ENCODE peak calls at places on chromosome 7, in six cellular contexts. K is nephron progenitor cell, Y is pancreas, A is endodermal cell, I is spleen, H is A549. M is an unnamed sample.

GRCh38 chr7:54749200-54749599 is 9.8 kb downstream of the SEC61G start:
- DNase-seq in K (no peak), Y (no peak), A (no peak), I (no peak), H (no peak), M (no peak)

GRCh38 chr7:4681218-4681851 is 760 bp upstream of the FOXK1 start:
- DNase-seq in K (no peak), Y (no peak), A (no peak), I (no peak), H (no peak), M (no peak)

GRCh38 chr7:17626215-17626614 is 314.1 kb downstream of the SNX13 start:
- DNase-seq in K (no peak), Y (no peak), A (no peak), I (no peak), H (no peak), M (no peak)

GRCh38 chr7:157056246-157056645 is 45.8 kb upstream of the MNX1 start:
- DNase-seq in K (no peak), Y (no peak), A (no peak), I (no peak), H (no peak), M (no peak)

GRCh38 chr7:151796871-151797270 is 80.0 kb downstream of the PRKAG2 start:
- DNase-seq in K (no peak), Y (no peak), A (no peak), I (peak), H (no peak), M (no peak)

GRCh38 chr7:28328161-28328560 is 84.2 kb upstream of the CREB5 start:
- DNase-seq in K (no peak), Y (no peak), A (no peak), I (no peak), H (no peak), M (no peak)

GRCh38 chr7:51350195-51350896 is 33.7 kb upstream of the COBL start:
- DNase-seq in K (no peak), Y (no peak), A (peak), I (no peak), H (peak), M (no peak)

GRCh38 chr7:155702616-155703015 is 58.2 kb downstream of the RBM33 start:
- DNase-seq in K (no peak), Y (no peak), A (no peak), I (no peak), H (no peak), M (no peak)

GRCh38 chr7:152615052-152615741 is 60.7 kb downstream of the XRCC2 start:
- DNase-seq in K (no peak), Y (peak), A (no peak), I (no peak), H (no peak), M (no peak)

GRCh38 chr7:140605337-140605736 is 35.3 kb downstream of the DENND2A start:
- DNase-seq in K (no peak), Y (no peak), A (peak), I (no peak), H (peak), M (no peak)

GRCh38 chr7:77444123-77444522 is 28.0 kb upstream of the GSAP start:
- DNase-seq in K (no peak), Y (no peak), A (no peak), I (no peak), H (no peak), M (no peak)

GRCh38 chr7:16918288-16918895 is 36.6 kb upstream of the AGR3 start:
- DNase-seq in K (peak), Y (no peak), A (peak), I (no peak), H (peak), M (no peak)

DNA sequence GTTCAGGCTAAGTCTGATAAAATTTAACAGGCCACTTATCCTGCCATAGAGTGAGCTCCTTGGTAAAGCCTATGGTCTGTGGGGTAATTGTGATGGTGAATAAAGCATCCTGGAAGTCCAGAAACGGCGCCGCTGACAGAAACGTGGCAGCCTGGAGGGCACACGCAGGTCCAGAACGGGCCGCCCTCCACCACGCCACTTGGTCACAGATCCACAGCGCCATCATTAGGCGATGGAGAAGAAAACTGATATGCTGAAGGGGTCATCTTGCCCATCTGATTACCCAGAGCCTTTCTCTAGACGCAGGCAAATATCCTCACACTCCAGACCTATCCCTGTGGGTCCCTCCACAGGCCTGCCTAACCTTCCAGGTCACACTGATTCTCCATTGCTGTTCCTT is 37.8 kb downstream of the PODXL start:
- DNase-seq in K (no peak), Y (peak), A (no peak), I (no peak), H (no peak), M (no peak)
- TF ChIP-seq CTCF in K (no peak), Y (no peak), A (no peak), I (no peak), H (no peak), M (no peak)

DNA sequence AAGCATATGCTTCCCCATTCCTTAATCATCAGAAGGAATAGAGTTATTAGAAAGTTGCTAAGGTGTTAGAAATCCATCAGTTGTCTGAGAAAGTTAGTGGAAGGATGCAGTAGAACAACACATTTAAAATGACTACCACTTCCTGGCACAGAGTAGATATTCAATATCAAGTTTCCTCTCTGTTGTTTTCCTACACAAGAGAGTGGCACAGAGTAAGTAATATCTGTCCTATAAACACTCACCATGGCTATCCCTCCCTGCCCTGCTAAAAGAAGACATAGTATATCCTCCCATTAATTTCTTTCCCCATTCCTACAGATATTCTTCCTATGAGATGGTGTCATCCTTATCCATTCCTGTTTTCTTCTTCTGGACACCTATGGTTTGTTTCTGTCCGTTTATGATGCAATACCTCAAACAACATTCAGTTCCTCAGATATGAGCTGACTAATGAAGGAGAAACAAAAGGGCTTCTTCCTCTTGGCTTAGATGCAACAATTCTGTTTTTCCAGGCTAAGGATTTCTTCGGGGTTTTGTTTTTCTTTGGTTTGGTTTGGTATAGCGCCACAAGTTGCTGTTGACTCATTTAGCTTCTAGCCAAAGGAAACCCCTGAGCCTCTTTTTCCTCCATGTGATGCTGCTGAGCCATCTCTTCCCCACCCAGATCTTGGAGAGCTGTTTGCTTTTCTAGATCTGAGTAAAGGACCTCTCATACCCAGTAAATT is 32.9 kb upstream of the BPGM start:
- DNase-seq in K (no peak), Y (no peak), A (no peak), I (no peak), H (peak), M (no peak)
- TF ChIP-seq CTCF in K (no peak), Y (no peak), A (no peak), I (no peak), H (no peak), M (no peak)

GRCh38 chr7:29977926-29978652 is 11.5 kb downstream of the SCRN1 start:
- DNase-seq in K (peak), Y (no peak), A (peak), I (no peak), H (peak), M (no peak)
- TF ChIP-seq CTCF in K (peak), Y (no peak), A (peak), I (no peak), H (no peak), M (no peak)

DNA sequence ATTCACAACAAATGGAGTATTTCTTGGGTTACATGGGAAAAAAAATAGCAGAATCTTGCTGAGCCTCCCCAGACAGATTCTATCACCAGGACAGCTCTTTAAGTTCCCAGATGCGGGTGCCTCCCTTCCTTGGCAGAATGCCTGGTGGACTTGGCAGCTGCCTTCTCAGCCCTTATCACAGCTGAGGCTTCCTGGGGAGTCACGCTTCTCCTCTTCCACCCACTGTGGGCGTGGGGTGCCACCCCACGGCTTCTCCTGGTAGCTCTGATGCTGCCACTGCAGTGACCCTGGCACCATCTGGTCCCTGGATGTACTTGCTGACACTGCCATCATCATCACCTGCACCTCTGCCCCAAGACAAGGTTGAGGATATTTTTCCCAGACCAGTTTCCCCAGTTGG is 16.2 kb upstream of the NME8 start:
- DNase-seq in K (no peak), Y (peak), A (no peak), I (peak), H (peak), M (peak)
- TF ChIP-seq CTCF in K (no peak), Y (no peak), A (no peak), I (peak), H (peak), M (peak)

DNA sequence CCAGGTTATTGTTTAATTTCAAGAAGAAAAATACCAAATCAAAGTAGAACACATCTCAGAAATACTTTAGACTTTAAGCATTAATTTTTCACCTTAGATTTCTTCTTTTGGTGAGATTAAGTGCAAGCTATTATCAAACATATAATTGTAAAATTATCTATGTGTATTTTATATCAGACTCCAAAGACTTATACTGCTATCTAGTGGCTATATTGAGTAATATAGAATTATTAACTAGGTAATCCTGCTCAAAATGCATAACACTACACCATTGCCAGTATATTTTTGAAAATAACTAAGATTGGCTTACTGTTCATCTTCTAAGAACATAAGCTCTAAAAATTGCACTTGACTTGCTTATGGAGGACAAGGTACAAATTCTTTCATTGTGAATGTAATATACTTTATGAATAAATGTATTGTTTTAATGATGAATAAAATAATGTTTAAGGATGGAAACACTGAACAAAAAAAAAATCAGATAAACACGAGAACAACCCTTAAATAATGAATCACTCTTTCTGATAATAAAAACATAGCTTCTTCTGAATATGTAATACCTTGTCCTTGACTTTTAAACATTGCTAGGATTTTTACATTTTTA is 86.7 kb upstream of the GNAI1 start:
- DNase-seq in K (no peak), Y (no peak), A (no peak), I (no peak), H (no peak), M (no peak)
- TF ChIP-seq CTCF in K (no peak), Y (no peak), A (peak), I (no peak), H (peak), M (no peak)

GRCh38 chr7:1552200-1552599 is 3.8 kb downstream of the TMEM184A start:
- DNase-seq in K (no peak), Y (no peak), A (no peak), I (no peak), H (no peak), M (no peak)

GRCh38 chr7:1554332-1555045 is 1.5 kb downstream of the TMEM184A start:
- DNase-seq in K (no peak), Y (peak), A (no peak), I (no peak), H (no peak), M (no peak)

GRCh38 chr7:1555813-1556540 is at the start of gene TMEM184A:
- DNase-seq in K (no peak), Y (peak), A (peak), I (no peak), H (peak), M (peak)

GRCh38 chr7:1555046-1555812 is 776 bp downstream of the TMEM184A start:
- DNase-seq in K (peak), Y (peak), A (peak), I (no peak), H (peak), M (no peak)

GRCh38 chr7:1553513-1554210 is 2.3 kb downstream of the TMEM184A start:
- DNase-seq in K (no peak), Y (peak), A (no peak), I (no peak), H (peak), M (no peak)
- TF ChIP-seq CTCF in K (no peak), Y (no peak), A (no peak), I (no peak), H (no peak), M (no peak)

GRCh38 chr7:116461500-116461899 is 38.0 kb upstream of the CAV2 start:
- DNase-seq in K (no peak), Y (no peak), A (no peak), I (no peak), H (no peak), M (no peak)
- TF ChIP-seq CTCF in K (no peak), Y (no peak), A (no peak), I (no peak), H (no peak), M (no peak)

DNA sequence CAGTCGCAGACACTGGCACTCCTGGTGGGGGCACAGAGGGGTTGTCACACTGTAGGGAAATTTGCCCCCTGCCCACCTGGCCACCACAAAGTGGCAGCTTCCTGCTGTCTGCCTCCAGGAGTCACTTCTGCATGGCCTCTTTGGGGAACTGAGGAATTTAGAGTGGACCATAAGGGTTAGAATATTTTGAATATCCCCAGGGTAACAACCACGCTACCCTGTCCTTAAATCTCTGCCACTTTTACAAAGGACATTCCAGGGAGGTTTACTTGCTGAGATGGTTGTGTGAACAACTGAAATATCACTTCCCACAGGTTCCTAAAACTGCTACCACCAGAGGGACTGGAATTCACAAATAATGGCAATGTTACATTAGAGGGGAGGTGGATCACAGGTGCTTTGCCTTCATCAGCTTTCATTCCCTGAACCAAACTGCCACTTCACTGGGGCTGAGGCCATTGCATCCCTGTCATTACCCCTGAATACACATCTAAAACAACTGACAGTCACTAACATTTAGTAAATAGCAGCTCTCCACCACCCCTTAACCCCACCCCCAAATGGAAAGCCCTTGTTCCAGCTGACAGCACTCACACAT is 88.1 kb upstream of the IFRD1 start:
- DNase-seq in K (no peak), Y (no peak), A (peak), I (no peak), H (no peak), M (no peak)
- TF ChIP-seq CTCF in K (no peak), Y (no peak), A (peak), I (no peak), H (no peak), M (no peak)

GRCh38 chr7:1844336-1844955 is 174.4 kb downstream of the ELFN1 start:
- DNase-seq in K (peak), Y (peak), A (peak), I (peak), H (no peak), M (no peak)
- TF ChIP-seq CTCF in K (no peak), Y (no peak), A (no peak), I (no peak), H (no peak), M (no peak)

GRCh38 chr7:142321391-142321790 is 63.5 kb upstream of the PRSS58 start:
- DNase-seq in K (no peak), Y (no peak), A (no peak), I (no peak), H (no peak), M (no peak)

GRCh38 chr7:142319970-142320369 is 62.1 kb upstream of the PRSS58 start:
- DNase-seq in K (peak), Y (no peak), A (peak), I (no peak), H (no peak), M (no peak)

GRCh38 chr7:142327555-142327954 is 69.7 kb upstream of the PRSS58 start:
- DNase-seq in K (no peak), Y (no peak), A (no peak), I (no peak), H (no peak), M (no peak)

GRCh38 chr7:142320883-142321282 is 63.0 kb upstream of the PRSS58 start:
- DNase-seq in K (no peak), Y (no peak), A (no peak), I (no peak), H (no peak), M (no peak)

DNA sequence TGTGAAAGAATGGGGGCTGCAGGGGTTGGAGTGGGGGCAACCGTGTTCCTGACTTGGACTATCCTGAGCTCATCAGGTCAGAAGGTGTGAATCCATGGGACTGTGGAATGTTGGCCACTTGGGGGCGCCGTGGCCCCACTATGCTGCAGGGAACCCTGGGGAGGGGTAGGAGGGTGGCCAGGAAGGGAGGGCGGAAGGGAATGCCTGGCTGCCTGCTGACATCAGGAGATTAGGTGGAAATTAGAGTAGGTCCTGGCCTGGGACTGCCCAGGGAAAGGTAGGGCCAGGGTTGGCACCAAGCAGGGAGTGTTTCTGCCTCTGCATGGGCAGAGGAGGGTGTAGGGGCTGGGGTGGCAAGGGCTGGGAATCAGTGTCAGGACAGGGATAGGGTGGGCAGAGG is 65.8 kb upstream of the PRSS58 start:
- DNase-seq in K (peak), Y (no peak), A (peak), I (no peak), H (peak), M (no peak)
- TF ChIP-seq CTCF in K (peak), Y (peak), A (peak), I (peak), H (peak), M (peak)